ENCODE peak calls at places on chromosome 17, in seven cellular contexts. V, B, T, K, X, J and A are unnamed samples.

GRCh38 chr17:60139438-60140285 is 10.1 kb upstream of the CA4 start:
- DNase-seq in T (peak; percentile 84), V (no peak), X (peak; percentile 42), K (peak; percentile 73), B (peak; percentile 34), J (peak; percentile 69), A (peak; percentile 26)

GRCh38 chr17:2459917-2460271 is 51.8 kb downstream of the METTL16 start:
- DNase-seq in K (no peak), V (no peak), T (no peak), X (no peak), J (no peak), B (no peak), A (no peak)

GRCh38 chr17:20993863-20994778 is 48.7 kb downstream of the USP22 start:
- DNase-seq in V (no peak), T (no peak), X (no peak), K (no peak), J (no peak), B (no peak), A (no peak)

GRCh38 chr17:75830168-75831031 is 13.8 kb downstream of the UNC13D start:
- DNase-seq in J (no peak), K (peak; percentile 54), B (no peak), X (no peak), V (no peak), T (no peak), A (no peak)

GRCh38 chr17:58631523-58632323 is 60.1 kb downstream of the TEX14 start:
- DNase-seq in V (peak; percentile 78), J (peak; percentile 99), X (peak; percentile 84), T (peak; percentile 98), K (peak; percentile 95), B (peak; percentile 95), A (peak; percentile 99)

GRCh38 chr17:83101805-83102480 is 22.5 kb downstream of the METRNL start:
- DNase-seq in V (no peak), X (no peak), K (no peak), T (peak; percentile 48), B (no peak), J (peak; percentile 45), A (no peak)

GRCh38 chr17:9050801-9051401 is 29.6 kb downstream of the NTN1 start:
- DNase-seq in K (no peak), X (no peak), V (no peak), J (no peak), T (no peak), B (peak; percentile 86), A (peak; percentile 90)

GRCh38 chr17:14866266-14866665 is 398.9 kb downstream of the PMP22 start:
- DNase-seq in J (peak; percentile 22), T (no peak), X (no peak), B (no peak), K (no peak), V (no peak), A (no peak)

GRCh38 chr17:78258323-78259229 is 27.1 kb downstream of the TMEM235 start:
- DNase-seq in J (peak; percentile 12), T (no peak), X (peak; percentile 41), K (peak; percentile 69), V (peak; percentile 52), B (no peak), A (no peak)

GRCh38 chr17:66524848-66525247 is 222.4 kb downstream of the PRKCA start:
- DNase-seq in K (no peak), V (no peak), X (no peak), T (no peak), B (no peak), J (no peak), A (no peak)

GRCh38 chr17:49567871-49568694 is 7.6 kb upstream of the NXPH3 start:
- DNase-seq in X (peak; percentile 69), J (peak; percentile 84), T (peak; percentile 90), B (peak; percentile 60), K (peak; percentile 91), V (peak; percentile 32), A (peak; percentile 48)

GRCh38 chr17:48261297-48261880 is 153.8 kb downstream of the SNX11 start:
- DNase-seq in B (no peak), V (no peak), X (no peak), T (peak; percentile 22), J (peak; percentile 19), K (peak; percentile 16), A (no peak)

GRCh38 chr17:18951941-18952842 is at the start of gene SLC5A10:
- DNase-seq in B (no peak), T (peak; percentile 43), X (no peak), V (no peak), J (no peak), K (no peak), A (no peak)

GRCh38 chr17:17748179-17748578 is 66.9 kb downstream of the RAI1 start:
- DNase-seq in T (no peak), B (no peak), V (no peak), J (no peak), K (no peak), X (no peak), A (no peak)

GRCh38 chr17:28926366-28926765 is 23.5 kb upstream of the DHRS13 start:
- DNase-seq in K (no peak), X (no peak), T (no peak), B (peak; percentile 19), J (no peak), V (no peak), A (no peak)

GRCh38 chr17:77697480-77698400 is 260.8 kb upstream of the TNRC6C start:
- DNase-seq in J (no peak), B (no peak), V (no peak), T (no peak), K (no peak), X (no peak), A (no peak)

GRCh38 chr17:59666235-59666634 is 41.0 kb downstream of the PTRH2 start:
- DNase-seq in K (no peak), V (no peak), T (peak; percentile 41), X (no peak), J (no peak), B (peak; percentile 35), A (peak; percentile 45)

GRCh38 chr17:77032929-77033328 is 107.8 kb upstream of the SEC14L1 start:
- DNase-seq in K (no peak), X (no peak), T (no peak), V (no peak), J (no peak), B (no peak), A (no peak)

GRCh38 chr17:27989046-27989445 is 53.4 kb upstream of the NLK start:
- DNase-seq in B (peak; percentile 64), T (no peak), J (peak; percentile 45), X (no peak), K (no peak), V (no peak), A (peak; percentile 18)

GRCh38 chr17:29561541-29562517 is 5.0 kb downstream of the ABHD15 start:
- DNase-seq in J (no peak), X (no peak), B (no peak), T (no peak), K (no peak), V (no peak), A (no peak)

GRCh38 chr17:36850794-36851193 is 86.5 kb upstream of the LHX1 start:
- DNase-seq in J (peak; percentile 92), V (no peak), K (no peak), B (peak; percentile 66), X (no peak), T (peak; percentile 63), A (peak; percentile 87)

GRCh38 chr17:55458977-55459376 is 37.3 kb upstream of the MMD start:
- DNase-seq in V (no peak), B (peak; percentile 87), J (peak; percentile 25), K (peak; percentile 70), X (no peak), T (peak; percentile 87), A (peak; percentile 84)

GRCh38 chr17:59851431-59852375 is 41.0 kb downstream of the TUBD1 start:
- DNase-seq in J (peak; percentile 97), T (peak; percentile 86), K (no peak), X (no peak), B (peak; percentile 52), V (no peak), A (no peak)

GRCh38 chr17:34652001-34652400 is 72.6 kb downstream of the TMEM132E start:
- DNase-seq in J (no peak), T (no peak), V (no peak), K (no peak), B (no peak), X (no peak), A (no peak)

GRCh38 chr17:5437721-5438317 is 1.1 kb downstream of the C1QBP start:
- DNase-seq in K (no peak), X (no peak), B (peak; percentile 59), V (no peak), J (peak; percentile 83), T (peak; percentile 63), A (peak; percentile 73)

GRCh38 chr17:7004398-7005253 is 7.8 kb upstream of the RNASEK start:
- DNase-seq in K (no peak), X (no peak), B (peak; percentile 69), T (peak; percentile 74), J (peak; percentile 69), V (no peak), A (no peak)

GRCh38 chr17:1573932-1574696 is 11.5 kb upstream of the PITPNA start:
- DNase-seq in B (peak; percentile 63), T (peak; percentile 91), K (peak; percentile 86), X (peak; percentile 35), V (no peak), J (peak; percentile 75), A (peak; percentile 15)

GRCh38 chr17:68955181-68955841 is at the start of gene ABCA8:
- DNase-seq in T (peak; percentile 76), K (no peak), X (no peak), J (no peak), B (no peak), V (no peak), A (no peak)

GRCh38 chr17:71438631-71439146 is 682.1 kb upstream of the SOX9 start:
- DNase-seq in T (peak; percentile 95), K (no peak), B (peak; percentile 96), X (no peak), J (peak; percentile 98), V (no peak), A (peak; percentile 96)

GRCh38 chr17:56594528-56595418 is 1.3 kb downstream of the NOG start:
- DNase-seq in T (peak; percentile 35), J (peak; percentile 23), K (peak; percentile 46), B (peak; percentile 58), X (no peak), V (no peak), A (peak; percentile 61)

GRCh38 chr17:30520436-30520835 is 43.2 kb downstream of the GOSR1 start:
- DNase-seq in T (peak; percentile 84), B (peak; percentile 26), J (peak; percentile 81), K (no peak), X (no peak), V (no peak), A (peak; percentile 47)

GRCh38 chr17:55704412-55704811 is 18.3 kb downstream of the TMEM100 start:
- DNase-seq in X (no peak), T (no peak), J (no peak), V (no peak), B (no peak), K (no peak), A (no peak)

GRCh38 chr17:1490643-1491405 is 1.7 kb downstream of the MYO1C start:
- DNase-seq in K (peak; percentile 71), B (peak; percentile 42), J (peak; percentile 67), V (no peak), T (peak; percentile 83), X (peak; percentile 54), A (peak; percentile 34)

GRCh38 chr17:37833237-37833859 is 88.5 kb upstream of the HNF1B start:
- DNase-seq in B (no peak), J (no peak), V (no peak), T (no peak), X (no peak), K (no peak), A (no peak)

GRCh38 chr17:30886187-30886586 is 19.9 kb downstream of the TEFM start:
- DNase-seq in J (no peak), K (no peak), V (no peak), B (no peak), T (no peak), X (no peak), A (no peak)